ENCODE peak calls at places on chromosomes 11 and 22, in five cellular contexts. H, A, P, Q and Z are unnamed samples.

GRCh38 chr11:78806214-78807004 is 231.7 kb upstream of the NARS2 start:
- DNase-seq in Q (no peak), A (peak), H (no peak), P (no peak), Z (no peak)

GRCh38 chr22:47091241-47091691 is 328.8 kb downstream of the TBC1D22A start:
- DNase-seq in A (no peak), H (no peak), Q (no peak), P (peak), Z (no peak)

GRCh38 chr11:112584674-112585073 is 324.0 kb upstream of the PLET1 start:
- DNase-seq in Q (peak), P (no peak), A (no peak), H (no peak), Z (no peak)

GRCh38 chr11:126341760-126342161 is 13.7 kb upstream of the ST3GAL4 start:
- DNase-seq in H (no peak), Q (no peak), A (peak), P (no peak), Z (no peak)

GRCh38 chr11:47136327-47136726 is 40.4 kb downstream of the ARFGAP2 start:
- DNase-seq in P (no peak), A (no peak), Q (no peak), H (no peak), Z (no peak)

GRCh38 chr11:6520265-6520664 is 23.2 kb downstream of the DNHD1 start:
- DNase-seq in P (no peak), H (no peak), Q (no peak), A (no peak), Z (no peak)

GRCh38 chr22:21632237-21632895 is at the start of gene CCDC116:
- DNase-seq in Q (no peak), P (peak), H (no peak), A (peak), Z (peak)

GRCh38 chr11:69799582-69799981 is 19.6 kb downstream of the FGF3 start:
- DNase-seq in H (no peak), P (no peak), Q (no peak), A (peak), Z (no peak)

GRCh38 chr11:46898396-46899095 is 19.8 kb downstream of the LRP4 start:
- DNase-seq in A (no peak), P (no peak), H (no peak), Q (no peak), Z (no peak)

GRCh38 chr22:38925571-38926041 is 31.8 kb upstream of the APOBEC3A start:
- DNase-seq in A (peak), H (no peak), Q (no peak), P (no peak), Z (no peak)

GRCh38 chr11:12430912-12431311 is 53.5 kb downstream of the PARVA start:
- DNase-seq in A (peak), H (no peak), Q (no peak), P (no peak), Z (no peak)

GRCh38 chr22:39941661-39942060 is 18.5 kb upstream of the TMA7B start:
- DNase-seq in P (no peak), H (no peak), Q (no peak), A (no peak), Z (no peak)

GRCh38 chr11:117019871-117020270 is 78.4 kb downstream of the SIK3 start:
- DNase-seq in P (no peak), Q (no peak), H (no peak), A (no peak), Z (no peak)

GRCh38 chr11:61484541-61484940 is 24.0 kb upstream of the LRRC10B start:
- DNase-seq in Q (no peak), H (no peak), A (no peak), P (no peak), Z (no peak)

GRCh38 chr11:34308821-34309585 is 48.8 kb downstream of the ABTB2 start:
- DNase-seq in H (no peak), A (no peak), P (no peak), Q (no peak), Z (no peak)

GRCh38 chr11:709109-709997 is 3.3 kb downstream of the EPS8L2 start:
- DNase-seq in H (no peak), Q (no peak), A (no peak), P (no peak), Z (no peak)

GRCh38 chr11:8698379-8698851 is 15.8 kb downstream of the RPL27A start:
- DNase-seq in A (no peak), P (no peak), H (no peak), Q (no peak), Z (no peak)

GRCh38 chr11:35040221-35040942 is 98.6 kb upstream of the CD44 start:
- DNase-seq in A (peak), H (no peak), P (peak), Q (peak), Z (peak)

GRCh38 chr11:114553642-114554041 is 6.0 kb downstream of the NXPE1 start:
- DNase-seq in H (no peak), A (no peak), P (no peak), Q (no peak), Z (no peak)

GRCh38 chr11:47786373-47786772 is 19.2 kb upstream of the FNBP4 start:
- DNase-seq in A (no peak), Q (no peak), H (no peak), P (no peak), Z (no peak)

GRCh38 chr11:70953720-70954119 is 298.7 kb downstream of the SHANK2 start:
- DNase-seq in A (no peak), H (no peak), P (no peak), Q (no peak), Z (no peak)